ENCODE peak calls at places on chromosome 1, in eight cellular contexts. N is skeletal muscle cell; F is anterior cingulate cortex; E is NCI-H1092; T is osteoblast; R is activated CD8-positive, alpha-beta memory T cell treated with anti-CD3 and anti-CD28 coated beads for 24 hours; O is hepatic stellate cell; I is A549. M is an unnamed sample.

GRCh38 chr1:97893844-97894243 is 27.0 kb downstream of the DPYD start:
- DNase-seq in I (no peak), T (no peak), R (no peak), O (no peak), E (no peak), N (no peak), F (no peak), M (no peak)

GRCh38 chr1:156807627-156808026 is 9.0 kb downstream of the SH2D2A start:
- DNase-seq in R (no peak), O (no peak), E (no peak), I (no peak), T (peak; percentile 86), F (no peak), N (no peak), M (no peak)

GRCh38 chr1:203354246-203354645 is 3.3 kb upstream of the FMOD start:
- DNase-seq in I (no peak), N (no peak), T (no peak), O (peak; percentile 80), R (no peak), E (no peak), F (no peak), M (peak; percentile 39)

GRCh38 chr1:66323958-66324357 is 210.0 kb upstream of the SGIP1 start:
- DNase-seq in F (no peak), O (no peak), R (no peak), T (peak; percentile 59), E (no peak), I (no peak), N (no peak), M (peak; percentile 45)

GRCh38 chr1:22814176-22815042 is 103.8 kb downstream of the EPHB2 start:
- DNase-seq in T (peak; percentile 64), E (peak; percentile 98), R (no peak), O (no peak), F (peak; percentile 79), N (peak; percentile 39), I (no peak), M (peak; percentile 34)

GRCh38 chr1:50930965-50931737 is 28.9 kb downstream of the FAF1 start:
- DNase-seq in T (peak; percentile 38), I (no peak), R (no peak), F (no peak), E (no peak), O (no peak), N (no peak), M (no peak)

GRCh38 chr1:12595839-12596821 is 21.9 kb downstream of the DHRS3 start:
- DNase-seq in R (no peak), I (peak; percentile 92), E (peak; percentile 41), N (peak; percentile 76), F (peak; percentile 68), O (peak; percentile 98), T (peak; percentile 99), M (peak; percentile 99)

GRCh38 chr1:155835548-155835947 is 21.5 kb downstream of the GON4L start:
- DNase-seq in I (no peak), T (peak; percentile 25), O (no peak), R (no peak), F (no peak), E (no peak), N (no peak), M (no peak)

GRCh38 chr1:84959294-84959693 is 37.6 kb downstream of the MCOLN2 start:
- DNase-seq in R (peak; percentile 68), I (no peak), T (no peak), O (no peak), N (no peak), F (no peak), E (no peak), M (peak; percentile 48)

GRCh38 chr1:235226933-235227332 is 65.9 kb upstream of the RBM34 start:
- DNase-seq in N (no peak), I (no peak), E (no peak), T (no peak), R (no peak), O (no peak), F (no peak), M (no peak)

GRCh38 chr1:43067856-43068751 is 104.0 kb downstream of the EBNA1BP2 start:
- DNase-seq in I (no peak), N (no peak), E (no peak), T (peak; percentile 87), O (no peak), F (peak; percentile 52), R (peak; percentile 63), M (no peak)

GRCh38 chr1:221031015-221031889 is 152.0 kb downstream of the HLX start:
- DNase-seq in R (no peak), I (no peak), F (no peak), E (no peak), O (no peak), T (no peak), N (no peak), M (peak; percentile 17)

M was measured in fibroblast of the aortic adventitia.